ENCODE peak calls at places on chromosomes 13 and 19, in nine cellular contexts. G is heart right ventricle; X is CD4-positive, CD25-positive, alpha-beta regulatory T cell; I is adrenal gland; O is cardiac muscle cell; W is lower lobe of right lung; K is sigmoid colon; Z is osteoblast; A is fibroblast of lung. D is an unnamed sample.

GRCh38 chr19:2648528-2648937 is 54.0 kb downstream of the GNG7 start:
- DNase-seq in G (peak; percentile 72), X (peak; percentile 57), I (peak; percentile 83), O (peak; percentile 85), W (peak; percentile 81), K (peak; percentile 80), Z (peak; percentile 96), A (peak; percentile 82), D (peak; percentile 68)

GRCh38 chr13:51879133-51879532 is 17.4 kb downstream of the CCDC70 start:
- DNase-seq in G (no peak), X (no peak), I (no peak), O (no peak), W (no peak), K (no peak), Z (no peak), A (no peak), D (no peak)

GRCh38 chr13:43307921-43308433 is 284.6 kb downstream of the DNAJC15 start:
- DNase-seq in G (peak; percentile 80), X (no peak), I (peak; percentile 87), O (peak; percentile 95), W (peak; percentile 89), K (peak; percentile 94), Z (peak; percentile 72), A (peak; percentile 86), D (peak; percentile 72)

GRCh38 chr13:22839554-22840286 is 341.1 kb upstream of the SGCG start:
- DNase-seq in G (no peak), X (no peak), I (peak; percentile 18), O (no peak), W (no peak), K (no peak), Z (no peak), A (no peak), D (no peak)

GRCh38 chr19:39557791-39558622 is 18.0 kb upstream of the EID2 start:
- DNase-seq in G (no peak), X (no peak), I (no peak), O (peak; percentile 3), W (no peak), K (no peak), Z (no peak), A (no peak), D (peak; percentile 35)

GRCh38 chr19:2354670-2355069 is 5.4 kb upstream of the TMPRSS9 start:
- DNase-seq in G (no peak), X (no peak), I (no peak), O (no peak), W (no peak), K (no peak), Z (no peak), A (no peak), D (no peak)

GRCh38 chr13:48040059-48040458 is 2.5 kb downstream of the NUDT15 start:
- DNase-seq in G (no peak), X (no peak), I (no peak), O (no peak), W (no peak), K (no peak), Z (no peak), A (no peak), D (no peak)

GRCh38 chr13:71712988-71713653 is 153.9 kb downstream of the DACH1 start:
- DNase-seq in G (no peak), X (no peak), I (no peak), O (peak; percentile 30), W (no peak), K (no peak), Z (no peak), A (peak; percentile 29), D (no peak)

GRCh38 chr13:110293037-110293436 is 13.9 kb downstream of the COL4A1 start:
- DNase-seq in G (no peak), X (no peak), I (no peak), O (no peak), W (no peak), K (peak; percentile 46), Z (no peak), A (no peak), D (no peak)

GRCh38 chr13:109355875-109356428 is 430.4 kb downstream of the IRS2 start:
- DNase-seq in G (no peak), X (no peak), I (no peak), O (no peak), W (no peak), K (no peak), Z (no peak), A (no peak), D (no peak)

GRCh38 chr19:8485561-8486371 is 16.7 kb downstream of the PRAM1 start:
- DNase-seq in G (no peak), X (no peak), I (no peak), O (no peak), W (no peak), K (no peak), Z (no peak), A (no peak), D (no peak)

GRCh38 chr19:8489591-8490394 is 12.6 kb downstream of the PRAM1 start:
- DNase-seq in G (no peak), X (no peak), I (no peak), O (no peak), W (no peak), K (no peak), Z (no peak), A (no peak), D (no peak)

GRCh38 chr19:8488351-8488750 is 14.1 kb downstream of the PRAM1 start:
- DNase-seq in G (no peak), X (no peak), I (no peak), O (no peak), W (no peak), K (no peak), Z (no peak), A (no peak), D (no peak)

GRCh38 chr19:8486661-8487136 is 15.7 kb downstream of the PRAM1 start:
- DNase-seq in G (no peak), X (no peak), I (no peak), O (no peak), W (no peak), K (no peak), Z (no peak), A (no peak), D (no peak)

DNA sequence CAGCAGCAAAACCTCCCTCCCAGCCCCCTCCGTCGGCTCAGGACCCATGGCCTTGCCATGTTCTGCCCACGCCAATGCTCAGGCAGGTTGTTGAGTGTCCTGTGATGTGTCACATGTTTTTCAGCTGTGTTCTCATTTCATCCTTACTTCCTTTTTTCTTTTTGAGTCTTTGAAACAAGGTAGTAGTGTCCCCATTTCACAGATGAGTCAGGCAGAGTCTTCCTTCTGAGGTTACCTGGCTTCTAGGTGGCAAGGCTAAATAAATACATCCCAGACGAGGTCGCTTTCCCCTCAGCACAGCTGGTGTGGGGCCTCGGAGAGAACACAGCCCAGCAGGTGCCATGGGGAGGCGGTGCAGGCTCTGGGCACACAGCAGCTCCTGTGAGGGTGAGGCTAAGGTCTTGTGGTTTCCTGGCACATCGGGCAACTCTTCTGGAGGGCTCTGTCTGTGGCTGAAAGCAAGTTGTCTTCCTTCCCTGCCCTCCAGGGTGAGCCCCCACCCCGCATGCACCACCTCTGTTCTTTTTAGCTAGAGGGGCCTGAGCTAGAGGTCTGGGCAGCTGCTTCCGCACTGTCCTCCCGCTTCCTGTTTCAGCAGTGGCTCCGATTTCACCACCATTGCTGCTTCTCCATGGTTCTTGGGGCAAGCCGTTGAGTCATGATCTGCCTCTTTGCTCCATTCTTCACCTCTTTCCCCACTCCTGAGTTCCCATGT is 15.1 kb downstream of the PRAM1 start:
- DNase-seq in G (no peak), X (peak; percentile 15), I (no peak), O (no peak), W (peak; percentile 85), K (no peak), Z (no peak), A (no peak), D (no peak)
- H3K36me3 ChIP-seq in G (peaks cover 44% of the 10 kb centered on the region), X (peaks cover 63% of the 10 kb centered on the region), I (peaks cover 72% of the 10 kb centered on the region), O (peaks cover 48% of the 10 kb centered on the region), W (peaks cover 77% of the 10 kb centered on the region), K (peaks cover 28% of the 10 kb centered on the region), Z (peaks cover 65% of the 10 kb centered on the region), A (peaks cover 35% of the 10 kb centered on the region), D (peaks cover 50% of the 10 kb centered on the region)

DNA sequence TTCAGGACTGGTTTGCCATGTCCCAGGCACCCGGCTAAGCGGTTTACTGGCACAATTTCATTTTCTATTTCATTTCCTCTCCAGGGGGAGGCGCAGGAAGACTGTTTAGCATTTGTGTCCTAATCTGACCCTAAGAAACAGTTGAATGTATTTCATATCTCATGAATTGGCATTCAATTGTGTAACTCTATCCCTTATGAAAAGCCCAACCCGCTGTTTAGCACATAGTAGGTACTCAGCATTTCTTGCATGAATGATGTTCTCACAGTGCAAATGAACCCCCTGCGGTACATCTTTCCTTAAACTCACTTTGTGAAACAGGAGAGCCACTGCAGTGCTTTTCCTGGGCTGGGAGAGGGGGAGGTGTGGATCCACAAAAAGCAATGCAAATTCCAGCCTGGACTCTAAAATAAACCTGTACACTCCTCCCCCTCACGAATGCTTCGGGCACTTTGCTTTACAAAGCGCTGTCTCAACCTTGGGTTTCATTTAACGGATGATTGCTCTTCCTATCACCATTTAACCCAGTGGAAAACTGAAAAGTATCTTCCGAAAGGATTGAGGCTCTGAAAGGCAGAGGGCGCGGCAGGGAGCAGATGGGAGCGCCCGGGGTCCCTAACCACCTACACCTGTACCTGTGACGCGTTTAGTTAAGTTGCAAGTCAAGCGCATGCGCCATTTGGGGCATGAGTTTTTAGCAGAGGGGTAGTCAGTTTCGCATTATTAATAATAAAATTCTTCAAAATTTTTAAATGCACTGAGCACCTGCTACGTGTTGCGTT is 1.2 kb upstream of the EEF2 start:
- DNase-seq in G (no peak), X (peak; percentile 43), I (no peak), O (peak; percentile 87), W (no peak), K (no peak), Z (peak; percentile 89), A (peak; percentile 84), D (peak; percentile 57)
- H3K4me3 ChIP-seq in G (peak overlapping the region; percentile 99), X (peak overlapping the region; percentile 91), I (peak overlapping the region; percentile 98), O (peak overlapping the region; percentile 85), W (peak overlapping the region; percentile 91), K (no peak overlapping the region), Z (peak overlapping the region; percentile 100), A (peak overlapping the region; percentile 82), D (peak overlapping the region; percentile 60)

GRCh38 chr13:102667023-102667422 is 27.8 kb downstream of the METTL21C start:
- DNase-seq in G (no peak), X (no peak), I (no peak), O (no peak), W (no peak), K (no peak), Z (no peak), A (no peak), D (no peak)
- H3K36me3 ChIP-seq in G (peaks cover 21% of the 10 kb centered on the region), X (peaks cover 83% of the 10 kb centered on the region), I (peaks cover 44% of the 10 kb centered on the region), O (peaks cover 53% of the 10 kb centered on the region), W (peaks cover 70% of the 10 kb centered on the region), K (no peaks in the 10 kb centered on the region), Z (peaks cover 51% of the 10 kb centered on the region), A (peaks cover 4% of the 10 kb centered on the region), D (peaks cover 19% of the 10 kb centered on the region)

DNA sequence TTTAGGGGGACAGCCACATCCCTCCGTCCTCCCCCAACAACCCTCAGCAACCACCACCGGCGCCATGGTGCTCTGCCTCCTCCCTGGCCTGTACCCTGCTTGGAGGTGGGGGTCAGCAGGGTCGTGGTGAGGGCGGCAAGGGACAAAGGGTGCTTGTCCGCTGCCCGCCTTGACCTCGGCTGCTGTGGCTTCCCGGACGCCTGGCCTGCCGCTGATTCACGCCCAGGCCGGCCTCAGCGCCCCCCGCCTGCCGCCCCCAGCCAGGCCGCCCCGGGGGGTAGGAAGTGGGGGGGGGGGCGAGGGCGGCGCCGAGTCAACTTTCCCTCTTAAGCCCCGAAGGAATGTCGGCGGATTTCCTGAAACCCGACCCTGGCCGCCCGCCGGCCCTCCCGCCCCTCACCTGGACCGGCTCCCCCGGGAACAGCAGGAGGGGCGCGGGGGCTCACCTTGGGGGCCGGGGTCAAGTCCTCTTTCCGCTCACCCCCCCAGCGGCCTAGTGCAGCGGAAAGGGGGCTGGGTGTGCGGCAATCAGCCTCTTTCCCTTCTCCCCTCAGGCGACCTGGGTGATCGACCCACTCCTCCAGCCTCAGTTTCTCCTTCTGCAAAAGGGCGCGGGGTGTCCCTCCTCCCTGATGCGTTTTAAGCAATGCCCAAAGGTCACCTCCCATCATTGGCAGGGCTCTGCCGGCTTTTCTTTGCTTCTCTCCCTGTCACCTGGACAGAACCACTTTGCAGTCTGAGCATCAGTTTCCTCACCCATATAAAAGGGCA is 1.9 kb upstream of the TMEM59L start:
- DNase-seq in G (no peak), X (no peak), I (no peak), O (no peak), W (no peak), K (no peak), Z (peak; percentile 83), A (no peak), D (no peak)
- H3K4me3 ChIP-seq in G (no peak overlapping the region), X (no peak overlapping the region), I (no peak overlapping the region), O (peak overlapping the region; percentile 9), W (no peak overlapping the region), K (no peak overlapping the region), Z (no peak overlapping the region), A (no peak overlapping the region), D (no peak overlapping the region)

D was measured in GM06990.